ENCODE peak calls at places on chromosome 16, in four cellular contexts. X is esophagus muscularis mucosa, P is suprapubic skin, N is H1. A is an unnamed sample.
A peak's percentile ranks its signal among the peaks of the same experiment; 100 is the strongest.

GRCh38 chr16:15906439-15906838 is 18.0 kb upstream of the CEP20 start:
- DNase-seq in X (no peak), P (no peak), N (no peak), A (no peak)

GRCh38 chr16:66058181-66058580 is 308.3 kb upstream of the CDH5 start:
- DNase-seq in X (no peak), P (no peak), N (no peak), A (no peak)

GRCh38 chr16:15708096-15708495 is 58.1 kb downstream of the NDE1 start:
- DNase-seq in X (no peak), P (no peak), N (no peak), A (no peak)

GRCh38 chr16:6932871-6933390 is 399.7 kb upstream of the RBFOX1 start:
- DNase-seq in X (no peak), P (no peak), N (no peak), A (no peak)

GRCh38 chr16:56708821-56709685 is 20.9 kb upstream of the NUP93 start:
- DNase-seq in X (no peak), P (no peak), N (no peak), A (no peak)

GRCh38 chr16:3022208-3022696 is 1.5 kb downstream of the HCFC1R1 start:
- DNase-seq in X (peak; percentile 97), P (peak; percentile 95), N (no peak), A (peak; percentile 92)

GRCh38 chr16:9860876-9861275 is 321.4 kb downstream of the GRIN2A start:
- DNase-seq in X (no peak), P (no peak), N (no peak), A (no peak)

GRCh38 chr16:57966133-57966805 is 4.7 kb downstream of the CNGB1 start:
- DNase-seq in X (no peak), P (no peak), N (no peak), A (no peak)

GRCh38 chr16:59249049-59249448 is 514.9 kb upstream of the GOT2 start:
- DNase-seq in X (no peak), P (no peak), N (peak; percentile 13), A (no peak)

GRCh38 chr16:70604407-70605283 is 41.7 kb upstream of the IL34 start:
- DNase-seq in X (no peak), P (no peak), N (no peak), A (peak; percentile 65)

GRCh38 chr16:81744911-81745310 is 34.2 kb upstream of the PLCG2 start:
- DNase-seq in X (no peak), P (no peak), N (no peak), A (no peak)

GRCh38 chr16:71894229-71894920 is 956 bp upstream of the IST1 start:
- DNase-seq in X (no peak), P (no peak), N (peak; percentile 39), A (peak; percentile 57)

GRCh38 chr16:12907670-12908233 is 6.4 kb downstream of the SHISA9 start:
- DNase-seq in X (no peak), P (no peak), N (no peak), A (no peak)

GRCh38 chr16:27781195-27781524 is 231.2 kb downstream of the KATNIP start:
- DNase-seq in X (no peak), P (no peak), N (no peak), A (no peak)

GRCh38 chr16:15493416-15494181 is 59.2 kb downstream of the BMERB1 start:
- DNase-seq in X (no peak), P (peak; percentile 53), N (no peak), A (no peak)

GRCh38 chr16:81697886-81698635 is 81.0 kb upstream of the PLCG2 start:
- DNase-seq in X (no peak), P (peak; percentile 55), N (no peak), A (no peak)

GRCh38 chr16:72561-73537 is at the start of gene RHBDF1:
- DNase-seq in X (no peak), P (no peak), N (no peak), A (no peak)

GRCh38 chr16:11361751-11362742 is 16.8 kb downstream of the RMI2 start:
- DNase-seq in X (no peak), P (no peak), N (no peak), A (no peak)

GRCh38 chr16:85615014-85615851 is 2.1 kb downstream of the GSE1 start:
- DNase-seq in X (no peak), P (no peak), N (no peak), A (peak; percentile 85)

GRCh38 chr16:58515871-58516767 is 802 bp downstream of the SETD6 start:
- DNase-seq in X (no peak), P (no peak), N (no peak), A (peak; percentile 56)

GRCh38 chr16:4293822-4294457 is 21.1 kb upstream of the TFAP4 start:
- DNase-seq in X (no peak), P (no peak), N (no peak), A (peak; percentile 65)

GRCh38 chr16:22007159-22007508 is 777 bp upstream of the MOSMO start:
- DNase-seq in X (no peak), P (no peak), N (no peak), A (no peak)

GRCh38 chr16:31869511-31870201 is 4.0 kb upstream of the ZNF267 start:
- DNase-seq in X (no peak), P (no peak), N (no peak), A (no peak)

GRCh38 chr16:28110479-28110878 is 47.0 kb upstream of the GSG1L start:
- DNase-seq in X (no peak), P (no peak), N (no peak), A (no peak)

GRCh38 chr16:54285414-54286066 is 1.0 kb downstream of the IRX3 start:
- DNase-seq in X (no peak), P (no peak), N (no peak), A (peak; percentile 50)

GRCh38 chr16:54286067-54286329 is 589 bp downstream of the IRX3 start:
- DNase-seq in X (no peak), P (no peak), N (no peak), A (no peak)

GRCh38 chr16:54287758-54288591 is 1.4 kb upstream of the IRX3 start:
- DNase-seq in X (no peak), P (no peak), N (no peak), A (no peak)

GRCh38 chr16:54287018-54287757 is 601 bp upstream of the IRX3 start:
- DNase-seq in X (no peak), P (no peak), N (no peak), A (no peak)

DNA sequence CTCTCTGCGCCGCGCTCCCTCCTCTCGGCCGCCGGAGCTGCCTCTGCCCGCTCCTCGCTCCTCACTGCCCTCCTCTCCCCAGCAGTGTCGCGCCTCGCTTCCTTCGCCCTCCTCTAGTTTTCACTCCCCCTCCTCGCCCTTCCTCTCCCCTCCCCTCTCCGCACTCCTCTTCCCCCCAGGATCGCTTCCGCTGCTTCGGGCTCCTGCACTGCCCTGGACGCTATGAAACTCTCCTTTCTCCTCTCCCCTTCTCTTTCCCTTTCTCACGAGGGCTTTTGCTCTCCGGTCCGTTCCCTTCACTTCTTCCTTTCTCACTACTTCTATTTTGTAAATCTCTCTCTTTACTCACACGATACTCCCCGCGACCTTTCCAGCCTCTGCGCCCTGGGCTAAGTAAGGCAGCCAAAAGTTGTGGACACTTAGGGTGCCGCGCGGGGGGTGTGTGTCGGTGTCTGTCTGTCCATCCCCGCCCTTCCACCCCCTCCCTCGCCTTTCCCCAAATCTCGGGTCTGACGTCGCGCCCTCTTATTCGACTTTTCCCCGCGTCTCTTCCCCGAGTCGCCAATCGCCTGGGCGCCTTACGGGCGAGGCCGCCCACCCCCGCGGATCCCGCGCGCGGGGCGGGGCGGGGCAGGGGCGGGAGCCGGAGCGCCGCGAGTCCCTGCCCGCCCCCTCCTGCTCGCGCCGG is at the start of gene IRX3:
- DNase-seq in X (no peak), P (peak; percentile 96), N (peak; percentile 66), A (peak; percentile 95)
- TF ChIP-seq POLR2A in X (no peak), P (no peak), N (no peak), A (peak; percentile 74)

DNA sequence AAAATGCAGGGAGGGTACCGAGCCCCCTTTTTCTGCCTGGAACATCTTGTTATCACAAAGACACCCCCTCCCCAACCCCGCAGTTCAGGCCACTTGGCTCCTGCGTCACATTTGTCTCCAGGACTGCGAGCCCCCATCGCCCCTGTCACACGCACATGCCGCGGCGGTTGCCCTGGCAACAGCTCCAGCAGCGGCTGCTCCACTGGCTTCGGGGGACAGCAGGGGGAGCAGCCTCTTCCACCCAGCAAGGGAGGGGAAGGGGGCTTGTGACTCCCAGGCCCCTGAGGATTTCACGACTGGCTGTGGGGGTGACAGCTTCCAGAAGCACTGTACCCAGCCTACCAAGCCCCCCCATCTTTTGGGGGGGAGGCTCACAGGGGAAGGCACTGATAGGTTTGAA is 2.6 kb downstream of the BAIAP3 start:
- DNase-seq in X (no peak), P (no peak), N (no peak), A (no peak)
- TF ChIP-seq POLR2AphosphoS5 in X (no peak), P (no peak), N (no peak), A (no peak)

GRCh38 chr16:75296606-75297005 is 45.2 kb upstream of the BCAR1 start:
- DNase-seq in X (no peak), P (no peak), N (no peak), A (no peak)
- TF ChIP-seq POLR2A in X (no peak), P (no peak), N (no peak), A (no peak)

GRCh38 chr16:54370653-54371052 is 84.1 kb upstream of the IRX3 start:
- DNase-seq in X (no peak), P (peak; percentile 54), N (no peak), A (no peak)

GRCh38 chr16:54363760-54364159 is 77.2 kb upstream of the IRX3 start:
- DNase-seq in X (no peak), P (no peak), N (no peak), A (no peak)

GRCh38 chr16:54366005-54366634 is 79.5 kb upstream of the IRX3 start:
- DNase-seq in X (no peak), P (no peak), N (no peak), A (no peak)

GRCh38 chr16:54362801-54363200 is 76.2 kb upstream of the IRX3 start:
- DNase-seq in X (no peak), P (no peak), N (no peak), A (no peak)

DNA sequence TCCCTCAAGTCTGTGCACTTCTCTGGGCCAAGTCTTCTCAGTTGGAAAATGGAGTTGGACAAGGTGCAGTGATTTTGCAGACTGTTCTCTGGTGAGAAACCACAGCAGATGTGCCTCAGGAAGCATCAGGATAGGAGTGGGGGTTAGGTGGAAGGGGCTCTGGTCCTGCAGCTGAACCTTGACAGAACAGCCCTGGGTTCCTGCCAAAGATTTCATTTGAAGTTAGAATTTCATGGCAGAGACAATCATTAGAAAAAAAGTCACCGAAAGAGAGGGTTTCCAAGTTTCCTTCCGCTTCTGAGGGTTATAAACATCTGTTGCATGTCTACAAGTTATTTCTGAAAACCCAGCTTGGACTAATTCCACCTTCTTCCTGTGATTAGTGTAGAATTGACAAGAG is 80.4 kb upstream of the IRX3 start:
- DNase-seq in X (no peak), P (no peak), N (no peak), A (no peak)
- TF ChIP-seq POLR2AphosphoS5 in X (no peak), P (no peak), N (no peak), A (no peak)